ENCODE peak calls at places on chromosomes 7 and 10, in six cellular contexts. U is stimulated activated CD8-positive, alpha-beta memory T cell treated with anti-CD3 and anti-CD28 coated beads, Interleukin-15, amount 100 ng/mL, for 1 hour; L is H9; B is fibroblast of the aortic adventitia; T is endothelial cell; A is cardiac muscle cell. E is an unnamed sample.

GRCh38 chr10:131076341-131076740 is 235.2 kb downstream of the TCERG1L start:
- DNase-seq in T (no peak), U (no peak), L (no peak), B (no peak), A (no peak), E (no peak)

GRCh38 chr7:30924624-30925023 is 13.0 kb downstream of the AQP1 start:
- DNase-seq in T (peak), A (no peak), U (no peak), B (no peak), L (peak), E (no peak)

GRCh38 chr10:70357447-70358035 is 24.9 kb downstream of the LRRC20 start:
- DNase-seq in L (no peak), A (no peak), U (no peak), B (no peak), T (no peak), E (no peak)

GRCh38 chr7:12524794-12525386 is 45.6 kb upstream of the SCIN start:
- DNase-seq in A (peak), B (peak), U (no peak), L (no peak), T (no peak), E (no peak)

GRCh38 chr10:122576291-122576690 is 15.7 kb downstream of the DMBT1 start:
- DNase-seq in A (no peak), U (no peak), L (no peak), B (no peak), T (no peak), E (no peak)

GRCh38 chr10:14736600-14737081 is 38.1 kb downstream of the FAM107B start:
- DNase-seq in A (peak), L (no peak), B (peak), U (no peak), T (no peak), E (peak)

GRCh38 chr10:10773109-10773508 is 244.6 kb upstream of the CELF2 start:
- DNase-seq in A (no peak), B (no peak), T (no peak), L (no peak), U (no peak), E (no peak)

GRCh38 chr7:95549818-95550529 is 46.3 kb downstream of the PDK4 start:
- DNase-seq in A (peak), T (no peak), U (no peak), B (peak), L (no peak), E (peak)

GRCh38 chr7:107208046-107208458 is 39.2 kb downstream of the HBP1 start:
- DNase-seq in T (no peak), L (no peak), U (no peak), B (peak), A (peak), E (no peak)

GRCh38 chr7:101395376-101395775 is 32.7 kb downstream of the COL26A1 start:
- DNase-seq in U (no peak), L (no peak), T (no peak), A (no peak), B (no peak), E (peak)

GRCh38 chr10:93072225-93072712 is 1.4 kb upstream of the CYP26A1 start:
- DNase-seq in A (no peak), U (no peak), L (peak), T (no peak), B (no peak), E (no peak)

GRCh38 chr10:50224330-50224952 is 26.9 kb downstream of the ASAH2 start:
- DNase-seq in L (peak), B (peak), T (peak), U (no peak), A (peak), E (peak)

GRCh38 chr7:36135700-36136099 is 17.4 kb upstream of the EEPD1 start:
- DNase-seq in L (no peak), T (no peak), A (no peak), U (no peak), B (no peak), E (no peak)

GRCh38 chr7:12812111-12812510 is 124.7 kb downstream of the ARL4A start:
- DNase-seq in L (no peak), U (no peak), A (no peak), B (no peak), T (no peak), E (no peak)

GRCh38 chr10:12966067-12966466 is 35.4 kb downstream of the CCDC3 start:
- DNase-seq in B (no peak), U (no peak), A (no peak), T (no peak), L (no peak), E (no peak)

GRCh38 chr7:135414208-135414607 is 95.7 kb downstream of the CNOT4 start:
- DNase-seq in A (no peak), T (no peak), B (no peak), U (no peak), L (no peak), E (no peak)

GRCh38 chr7:105978974-105979373 is 15.9 kb downstream of the CDHR3 start:
- DNase-seq in U (no peak), T (no peak), B (no peak), A (no peak), L (no peak), E (no peak)

GRCh38 chr7:11457419-11457818 is 374.6 kb downstream of the THSD7A start:
- DNase-seq in U (no peak), A (no peak), T (no peak), B (no peak), L (no peak), E (no peak)

GRCh38 chr7:25087855-25088254 is 37.2 kb downstream of the CYCS start:
- DNase-seq in T (no peak), L (no peak), B (no peak), A (no peak), U (no peak), E (no peak)